ENCODE peak calls at places on chromosomes 5 and 9, in nine cellular contexts. L is body of pancreas, O is left ventricle myocardium inferior, E is hepatocyte, W is heart right ventricle, A is GM23338, G is sigmoid colon, X is BE2C, D is ovary. I is an unnamed sample.
A peak's percentile ranks its signal among the peaks of the same experiment; 100 is the strongest.

GRCh38 chr5:171537463-171537862 is 118.0 kb downstream of the FGF18 start:
- DNase-seq in O (no peak), A (no peak), G (no peak), X (no peak), D (no peak), W (no peak), E (no peak), L (no peak), I (no peak)

GRCh38 chr5:154740957-154741356 is 14.2 kb upstream of the LARP1 start:
- DNase-seq in X (peak; percentile 57), L (no peak), A (no peak), G (peak; percentile 86), D (no peak), E (no peak), W (no peak), O (no peak), I (no peak)

GRCh38 chr5:122330881-122331280 is 18.8 kb downstream of the SNCAIP start:
- DNase-seq in A (no peak), W (no peak), G (no peak), X (no peak), D (no peak), O (no peak), E (no peak), L (no peak), I (no peak)

GRCh38 chr9:35771943-35772342 is 17.9 kb upstream of the MSMP start:
- DNase-seq in A (no peak), E (peak; percentile 49), O (no peak), D (no peak), G (no peak), L (no peak), W (no peak), X (no peak), I (no peak)

GRCh38 chr9:113600477-113600851 is 136.9 kb downstream of the RGS3 start:
- DNase-seq in G (no peak), L (no peak), E (no peak), W (no peak), D (peak; percentile 34), O (no peak), A (no peak), X (no peak), I (no peak)

GRCh38 chr9:68947842-68948569 is 65.9 kb downstream of the PRKACG start:
- DNase-seq in A (no peak), G (no peak), W (no peak), E (no peak), D (no peak), O (no peak), L (no peak), X (no peak), I (no peak)

GRCh38 chr9:127960410-127961165 is 20.2 kb downstream of the EEIG1 start:
- DNase-seq in E (no peak), G (no peak), A (no peak), L (no peak), W (no peak), X (no peak), D (no peak), O (no peak), I (no peak)

GRCh38 chr5:109496112-109496511 is 86.3 kb upstream of the PJA2 start:
- DNase-seq in G (no peak), D (no peak), A (no peak), W (no peak), O (no peak), X (no peak), E (peak; percentile 7), L (no peak), I (no peak)

GRCh38 chr5:143605403-143606005 is 202.0 kb upstream of the NR3C1 start:
- DNase-seq in D (no peak), W (peak; percentile 11), A (no peak), O (no peak), G (no peak), L (no peak), X (no peak), E (no peak), I (peak; percentile 20)

GRCh38 chr5:150278916-150279315 is 10.7 kb downstream of the CAMK2A start:
- DNase-seq in O (no peak), X (no peak), E (no peak), W (no peak), G (no peak), D (no peak), L (no peak), A (peak; percentile 15), I (no peak)

GRCh38 chr5:10565785-10566506 is 2.1 kb downstream of the ANKRD33B start:
- DNase-seq in L (no peak), A (no peak), O (no peak), D (no peak), G (peak; percentile 48), W (no peak), X (no peak), E (no peak), I (no peak)

GRCh38 chr9:136135326-136136126 is 16.9 kb upstream of the TMEM250 start:
- DNase-seq in D (no peak), X (no peak), E (no peak), G (no peak), A (no peak), L (no peak), O (no peak), W (no peak), I (no peak)

GRCh38 chr5:91379602-91380490 is 3.3 kb downstream of the ARRDC3 start:
- DNase-seq in E (peak; percentile 99), X (peak; percentile 97), L (peak; percentile 94), A (peak; percentile 97), D (peak; percentile 95), O (peak; percentile 94), W (peak; percentile 93), G (peak; percentile 94), I (peak; percentile 96)

GRCh38 chr5:150054569-150054968 is 31.8 kb downstream of the CSF1R start:
- DNase-seq in G (no peak), L (no peak), D (no peak), X (no peak), A (no peak), W (no peak), O (no peak), E (no peak), I (no peak)

GRCh38 chr5:36066001-36066539 is 612 bp downstream of the UGT3A2 start:
- DNase-seq in X (no peak), O (no peak), W (no peak), G (no peak), L (no peak), E (no peak), D (no peak), A (no peak), I (no peak)

GRCh38 chr9:134004881-134005280 is 12.8 kb upstream of the VAV2 start:
- DNase-seq in E (no peak), A (no peak), G (no peak), L (no peak), D (no peak), X (no peak), W (no peak), O (no peak), I (no peak)

GRCh38 chr9:130240410-130241197 is 25.0 kb upstream of the HMCN2 start:
- DNase-seq in W (peak; percentile 67), D (peak; percentile 57), G (peak; percentile 82), E (peak; percentile 76), L (peak; percentile 57), X (peak; percentile 78), O (peak; percentile 41), A (peak; percentile 82), I (peak; percentile 79)

GRCh38 chr5:77143998-77144836 is 57.1 kb upstream of the ZBED3 start:
- DNase-seq in W (peak; percentile 70), A (peak; percentile 86), E (peak; percentile 88), L (peak; percentile 80), X (peak; percentile 79), G (peak; percentile 86), D (peak; percentile 68), O (peak; percentile 56), I (peak; percentile 90)

GRCh38 chr5:106543330-106543729 is 1127.4 kb downstream of the EFNA5 start:
- DNase-seq in L (no peak), G (no peak), O (no peak), A (no peak), D (no peak), X (no peak), W (no peak), E (no peak), I (no peak)

DNA sequence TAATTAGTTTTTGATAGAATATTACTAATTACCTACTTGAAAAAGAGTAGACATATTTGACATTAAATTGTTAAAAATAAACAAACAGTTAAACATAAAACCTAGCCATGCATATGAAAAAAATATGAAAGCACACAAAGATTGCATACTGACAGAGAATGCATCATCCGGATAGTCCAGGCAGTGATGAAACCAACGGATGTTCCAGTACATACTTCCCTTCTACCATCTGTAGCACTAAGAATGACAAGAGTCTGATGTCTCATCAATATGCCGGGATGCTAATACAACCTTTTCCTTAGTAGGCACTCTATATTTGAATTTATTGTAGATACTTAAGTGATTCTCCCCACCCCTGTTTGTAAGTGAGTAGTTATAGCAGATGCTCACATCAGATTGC is 571.2 kb upstream of the WWC1 start:
- DNase-seq in X (no peak), E (no peak), W (no peak), D (no peak), G (no peak), O (no peak), A (no peak), L (no peak), I (no peak)
- H3K4me1 ChIP-seq in X (no peaks in the 10 kb centered on the region), E (no peaks in the 10 kb centered on the region), W (no peaks in the 10 kb centered on the region), D (no peaks in the 10 kb centered on the region), G (peaks cover 4% of the 10 kb centered on the region), O (peaks cover 3% of the 10 kb centered on the region), A (peaks cover 22% of the 10 kb centered on the region), L (no peaks in the 10 kb centered on the region), I (no peaks in the 10 kb centered on the region)

DNA sequence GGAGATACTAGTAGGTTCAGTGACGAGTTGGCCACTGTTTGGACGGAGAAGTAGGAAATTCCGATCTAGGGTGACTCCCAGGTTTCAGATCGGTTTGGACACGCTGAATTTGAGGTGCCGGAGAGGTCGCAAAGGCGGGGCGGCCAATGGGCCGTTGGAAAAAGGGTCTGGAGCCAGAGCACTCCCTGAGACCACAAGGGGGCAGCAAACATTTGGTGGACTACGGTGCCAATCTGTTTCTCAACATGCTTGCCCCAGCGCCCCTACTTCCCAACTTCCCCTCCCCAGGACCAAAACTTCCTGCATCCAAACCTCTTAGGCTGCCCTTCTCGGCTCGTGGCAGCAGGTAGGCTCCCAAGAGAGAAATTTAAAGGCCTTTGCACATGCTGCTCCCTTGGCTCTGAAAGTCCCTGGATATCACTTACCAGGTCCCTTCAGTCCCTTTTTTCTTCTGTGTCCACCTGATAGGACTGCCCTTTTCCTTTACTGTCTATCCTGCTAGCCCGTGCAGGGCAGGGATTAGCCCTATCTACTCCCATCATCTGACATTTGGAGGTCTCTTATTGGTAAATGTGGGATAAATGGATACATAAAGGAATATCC is 992 bp upstream of the RPP25L start:
- DNase-seq in D (peak; percentile 80), O (peak; percentile 68), A (peak; percentile 96), X (peak; percentile 86), G (peak; percentile 90), E (peak; percentile 92), L (peak; percentile 81), W (peak; percentile 83), I (peak; percentile 88)
- TF ChIP-seq CTCF in D (peak; percentile 64), O (peak; percentile 91), A (peak; percentile 79), X (peak; percentile 92), G (peak; percentile 73), E (peak; percentile 88), L (peak; percentile 78), W (peak; percentile 80), I (peak; percentile 73)

GRCh38 chr9:122225323-122226141 is 3.2 kb downstream of the LHX6 start:
- DNase-seq in D (no peak), L (no peak), E (no peak), O (no peak), X (no peak), W (no peak), A (no peak), G (no peak), I (no peak)
- H3K4me3 ChIP-seq in D (no peak overlapping the region), L (no peak overlapping the region), E (no peak overlapping the region), O (peak overlapping the region; percentile 60), X (no peak overlapping the region), W (peak overlapping the region; percentile 16), A (peak overlapping the region; percentile 41), G (peak overlapping the region; percentile 34), I (no peak overlapping the region)

GRCh38 chr5:139638736-139639618 is 9.2 kb upstream of the CXXC5 start:
- DNase-seq in G (peak; percentile 49), W (no peak), L (no peak), A (no peak), D (no peak), E (peak; percentile 6), X (peak; percentile 82), O (no peak), I (peak; percentile 11)
- H3K4me1 ChIP-seq in G (peaks cover 34% of the 10 kb centered on the region), W (peaks cover 19% of the 10 kb centered on the region), L (peaks cover 76% of the 10 kb centered on the region), A (peaks cover 85% of the 10 kb centered on the region), D (peaks cover 8% of the 10 kb centered on the region), E (peaks cover 62% of the 10 kb centered on the region), X (peaks cover 30% of the 10 kb centered on the region), O (peaks cover 63% of the 10 kb centered on the region), I (peaks cover 52% of the 10 kb centered on the region)

I was measured in testis.